ENCODE peak calls at places on chromosomes 11 and 22, in five cellular contexts. One of them, this sample, is unnamed.

GRCh38 chr11:67352546-67353316 is 615 bp downstream of the POLD4 start:
- DNase-seq in astrocyte of the spinal cord: no peak
- DNase-seq in cardiac muscle cell: no peak
- DNase-seq in lung: peak; percentile 58
- DNase-seq in tibial nerve: no peak
- DNase-seq in this sample: no peak

GRCh38 chr11:46055371-46055770 is 65.9 kb downstream of the PHF21A start:
- DNase-seq in cardiac muscle cell: peak; percentile 23
- DNase-seq in astrocyte of the spinal cord: peak; percentile 50
- DNase-seq in lung: no peak
- DNase-seq in tibial nerve: no peak
- DNase-seq in this sample: no peak

GRCh38 chr11:126474220-126474619 is 118.7 kb downstream of the ST3GAL4 start:
- DNase-seq in lung: no peak
- DNase-seq in astrocyte of the spinal cord: no peak
- DNase-seq in tibial nerve: no peak
- DNase-seq in cardiac muscle cell: no peak
- DNase-seq in this sample: no peak

GRCh38 chr22:32839776-32840571 is 38.5 kb downstream of the TIMP3 start:
- DNase-seq in lung: no peak
- DNase-seq in cardiac muscle cell: peak; percentile 73
- DNase-seq in tibial nerve: no peak
- DNase-seq in astrocyte of the spinal cord: peak; percentile 48
- DNase-seq in this sample: no peak

GRCh38 chr11:6319879-6320410 is 356 bp downstream of the CAVIN3 start:
- DNase-seq in cardiac muscle cell: peak; percentile 95
- DNase-seq in lung: peak; percentile 96
- DNase-seq in tibial nerve: peak; percentile 89
- DNase-seq in astrocyte of the spinal cord: peak; percentile 92
- DNase-seq in this sample: peak; percentile 88

GRCh38 chr11:65432686-65433582 is 10.3 kb downstream of the NEAT1 start:
- DNase-seq in cardiac muscle cell: peak; percentile 64
- DNase-seq in tibial nerve: no peak
- DNase-seq in lung: no peak
- DNase-seq in astrocyte of the spinal cord: peak; percentile 54
- DNase-seq in this sample: peak; percentile 17

GRCh38 chr11:114774599-114775365 is 96.5 kb downstream of the NXPE2 start:
- DNase-seq in cardiac muscle cell: peak; percentile 41
- DNase-seq in lung: peak; percentile 56
- DNase-seq in astrocyte of the spinal cord: peak; percentile 51
- DNase-seq in tibial nerve: no peak
- DNase-seq in this sample: peak; percentile 1

GRCh38 chr11:37105456-37105855 is 507.4 kb upstream of the RAG2 start:
- DNase-seq in lung: no peak
- DNase-seq in tibial nerve: no peak
- DNase-seq in cardiac muscle cell: peak; percentile 14
- DNase-seq in astrocyte of the spinal cord: peak; percentile 5
- DNase-seq in this sample: no peak

GRCh38 chr11:2673871-2674471 is 25.8 kb downstream of the KCNQ1OT1 start:
- DNase-seq in cardiac muscle cell: peak; percentile 15
- DNase-seq in lung: no peak
- DNase-seq in astrocyte of the spinal cord: no peak
- DNase-seq in tibial nerve: no peak
- DNase-seq in this sample: no peak

GRCh38 chr11:92879086-92879485 is 90.4 kb upstream of the MTNR1B start:
- DNase-seq in astrocyte of the spinal cord: no peak
- DNase-seq in lung: no peak
- DNase-seq in tibial nerve: no peak
- DNase-seq in cardiac muscle cell: no peak
- DNase-seq in this sample: no peak

GRCh38 chr11:17153759-17154158 is 54.0 kb downstream of the PIK3C2A start:
- DNase-seq in cardiac muscle cell: no peak
- DNase-seq in lung: no peak
- DNase-seq in tibial nerve: no peak
- DNase-seq in astrocyte of the spinal cord: no peak
- DNase-seq in this sample: no peak

GRCh38 chr11:10588904-10589303 is 20.4 kb upstream of the LYVE1 start:
- DNase-seq in cardiac muscle cell: no peak
- DNase-seq in tibial nerve: no peak
- DNase-seq in astrocyte of the spinal cord: no peak
- DNase-seq in lung: no peak
- DNase-seq in this sample: peak; percentile 87
- H3K4me3 ChIP-seq in cardiac muscle cell: no peak overlapping the region
- H3K4me3 ChIP-seq in tibial nerve: no peak overlapping the region
- H3K4me3 ChIP-seq in astrocyte of the spinal cord: no peak overlapping the region
- H3K4me3 ChIP-seq in lung: no peak overlapping the region
- H3K4me3 ChIP-seq in this sample: no peak overlapping the region

DNA sequence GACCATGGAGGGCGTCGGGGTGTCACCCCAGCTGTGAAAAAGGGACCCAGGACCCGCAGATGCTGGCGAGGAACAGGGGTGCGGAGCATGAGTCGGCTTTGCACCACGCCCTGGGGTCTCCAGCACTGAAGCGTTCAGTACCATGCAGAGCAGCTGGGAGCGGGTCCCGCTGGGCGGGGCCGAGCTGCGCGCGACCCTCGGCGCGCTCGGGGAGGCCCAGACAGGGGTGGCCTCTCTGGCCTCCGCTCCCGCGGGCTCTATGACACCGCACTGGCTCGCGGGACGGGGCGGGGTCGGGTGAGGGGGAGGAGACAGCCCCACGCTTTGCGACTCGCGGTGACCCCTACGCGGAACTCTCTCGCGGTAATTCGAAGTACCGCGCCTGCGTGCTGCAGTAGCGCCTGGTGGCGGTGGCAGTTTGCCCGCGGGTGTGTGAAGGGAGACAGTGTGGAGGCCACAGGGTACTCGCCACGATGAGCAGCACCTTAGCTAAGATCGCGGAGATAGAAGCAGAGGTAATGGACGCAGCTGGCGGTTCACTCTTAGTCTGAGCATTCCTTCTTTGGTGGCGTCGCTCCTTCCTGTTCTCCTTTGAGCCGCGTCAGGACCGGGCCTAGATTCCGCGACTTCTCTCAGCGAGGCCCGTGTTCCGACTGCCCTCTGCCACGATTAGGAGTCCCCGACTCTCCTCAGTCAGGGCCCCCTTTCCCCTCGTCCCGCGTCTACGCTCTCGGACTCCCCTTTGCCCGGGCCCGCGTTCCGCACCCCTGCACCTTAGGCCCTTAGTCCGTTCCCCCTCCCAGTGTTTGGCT is at the start of gene DRG1:
- DNase-seq in tibial nerve: peak; percentile 94
- DNase-seq in cardiac muscle cell: peak; percentile 97
- DNase-seq in lung: peak; percentile 96
- DNase-seq in astrocyte of the spinal cord: peak; percentile 95
- DNase-seq in this sample: peak; percentile 93
- TF ChIP-seq CTCF in tibial nerve: peak; percentile 5
- TF ChIP-seq CTCF in cardiac muscle cell: no peak
- TF ChIP-seq CTCF in lung: peak; percentile 8
- TF ChIP-seq CTCF in astrocyte of the spinal cord: no peak
- TF ChIP-seq CTCF in this sample: no peak

DNA sequence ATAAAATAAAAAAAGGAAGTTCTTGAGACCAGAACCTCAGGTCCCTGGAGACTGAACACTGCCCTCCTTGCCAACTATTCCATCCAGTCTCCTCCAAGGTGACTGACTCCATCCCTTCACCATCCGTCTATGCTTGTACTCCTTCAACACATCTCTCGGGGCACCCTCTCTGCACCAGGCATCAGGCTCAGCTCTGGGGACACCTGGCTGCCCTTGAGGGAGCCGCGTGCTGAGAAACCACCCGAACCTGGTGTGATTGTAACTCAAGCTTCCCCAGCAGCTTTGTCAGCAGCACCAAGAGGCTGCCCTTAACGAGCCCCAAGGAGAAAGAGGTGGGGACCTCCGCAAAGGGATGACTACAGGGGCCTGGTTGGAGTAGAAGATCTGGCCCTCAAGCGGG is 1.7 kb downstream of the PTPN5 start:
- DNase-seq in lung: no peak
- DNase-seq in cardiac muscle cell: no peak
- DNase-seq in tibial nerve: no peak
- DNase-seq in astrocyte of the spinal cord: no peak
- DNase-seq in this sample: no peak
- H3K4me3 ChIP-seq in lung: no peak overlapping the region
- H3K4me3 ChIP-seq in cardiac muscle cell: no peak overlapping the region
- H3K4me3 ChIP-seq in tibial nerve: no peak overlapping the region
- H3K4me3 ChIP-seq in astrocyte of the spinal cord: no peak overlapping the region
- H3K4me3 ChIP-seq in this sample: no peak overlapping the region

DNA sequence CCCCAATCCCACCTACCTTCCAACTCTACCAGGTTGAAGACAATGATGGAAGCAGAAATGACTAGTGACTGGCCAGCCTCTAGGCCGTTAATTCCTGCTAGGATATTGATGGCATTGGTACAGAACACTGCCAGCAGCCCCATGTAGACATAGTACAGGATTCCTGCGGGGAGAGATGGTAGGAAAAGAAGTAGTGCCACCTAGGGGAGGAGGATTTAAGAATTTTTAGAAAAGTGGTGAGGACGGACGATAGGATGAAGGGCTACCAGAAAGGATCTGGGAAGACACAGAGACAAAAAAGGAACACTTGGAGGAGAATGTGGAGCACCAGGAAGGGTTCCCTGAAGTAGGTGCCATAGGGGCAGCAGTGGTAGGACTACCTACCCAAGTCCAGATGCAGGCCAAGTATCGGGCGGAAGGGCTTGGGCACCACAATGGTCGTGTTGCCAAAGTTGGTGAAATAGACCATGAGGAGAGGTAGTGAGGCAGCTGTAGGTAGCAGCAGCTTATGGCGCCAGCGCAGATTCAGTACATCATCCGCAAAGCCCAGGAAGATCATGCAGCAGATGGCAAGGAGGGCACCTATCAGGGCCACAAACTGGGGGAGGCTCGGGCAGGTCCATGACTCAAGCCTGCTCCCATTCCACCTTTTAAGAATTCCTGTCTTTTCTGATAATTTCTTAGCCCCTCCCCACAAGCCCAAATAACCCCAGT is 1.2 kb downstream of the DPAGT1 start:
- DNase-seq in tibial nerve: no peak
- DNase-seq in cardiac muscle cell: peak; percentile 61
- DNase-seq in lung: no peak
- DNase-seq in astrocyte of the spinal cord: peak; percentile 47
- DNase-seq in this sample: peak; percentile 66
- TF ChIP-seq CTCF in tibial nerve: no peak
- TF ChIP-seq CTCF in cardiac muscle cell: peak; percentile 54
- TF ChIP-seq CTCF in lung: no peak
- TF ChIP-seq CTCF in astrocyte of the spinal cord: peak; percentile 44
- TF ChIP-seq CTCF in this sample: peak; percentile 55

GRCh38 chr11:95229199-95230053 is 1.6 kb downstream of the SESN3 start:
- DNase-seq in cardiac muscle cell: peak; percentile 33
- DNase-seq in astrocyte of the spinal cord: peak; percentile 55
- DNase-seq in tibial nerve: no peak
- DNase-seq in lung: no peak
- DNase-seq in this sample: peak; percentile 46
- H3K4me3 ChIP-seq in cardiac muscle cell: peak overlapping the region; percentile 95
- H3K4me3 ChIP-seq in astrocyte of the spinal cord: peak overlapping the region; percentile 77
- H3K4me3 ChIP-seq in tibial nerve: peak overlapping the region; percentile 67
- H3K4me3 ChIP-seq in lung: peak overlapping the region; percentile 78
- H3K4me3 ChIP-seq in this sample: peak overlapping the region; percentile 86

GRCh38 chr11:71255323-71255722 is 2.9 kb upstream of the SHANK2 start:
- DNase-seq in lung: peak; percentile 71
- DNase-seq in astrocyte of the spinal cord: no peak
- DNase-seq in cardiac muscle cell: no peak
- DNase-seq in tibial nerve: no peak
- DNase-seq in this sample: peak; percentile 41
- TF ChIP-seq CTCF in lung: no peak
- TF ChIP-seq CTCF in astrocyte of the spinal cord: no peak
- TF ChIP-seq CTCF in cardiac muscle cell: no peak
- TF ChIP-seq CTCF in tibial nerve: no peak
- TF ChIP-seq CTCF in this sample: no peak

GRCh38 chr11:73661035-73661628 is 14.8 kb downstream of the PLEKHB1 start:
- DNase-seq in cardiac muscle cell: peak; percentile 92
- DNase-seq in tibial nerve: peak; percentile 95
- DNase-seq in lung: peak; percentile 90
- DNase-seq in astrocyte of the spinal cord: peak; percentile 81
- DNase-seq in this sample: peak; percentile 79

GRCh38 chr11:73663604-73664495 is 17.5 kb downstream of the PLEKHB1 start:
- DNase-seq in astrocyte of the spinal cord: no peak
- DNase-seq in tibial nerve: no peak
- DNase-seq in cardiac muscle cell: no peak
- DNase-seq in lung: no peak
- DNase-seq in this sample: no peak

GRCh38 chr11:73659961-73660360 is 13.6 kb downstream of the PLEKHB1 start:
- DNase-seq in astrocyte of the spinal cord: no peak
- DNase-seq in lung: no peak
- DNase-seq in tibial nerve: no peak
- DNase-seq in cardiac muscle cell: no peak
- DNase-seq in this sample: peak; percentile 73

GRCh38 chr11:73662445-73663157 is 16.2 kb downstream of the PLEKHB1 start:
- DNase-seq in cardiac muscle cell: no peak
- DNase-seq in astrocyte of the spinal cord: peak; percentile 5
- DNase-seq in lung: no peak
- DNase-seq in tibial nerve: no peak
- DNase-seq in this sample: no peak

GRCh38 chr11:73660497-73661034 is 14.2 kb downstream of the PLEKHB1 start:
- DNase-seq in cardiac muscle cell: no peak
- DNase-seq in astrocyte of the spinal cord: no peak
- DNase-seq in tibial nerve: no peak
- DNase-seq in lung: no peak
- DNase-seq in this sample: no peak
- H3K4me3 ChIP-seq in cardiac muscle cell: no peak overlapping the region
- H3K4me3 ChIP-seq in astrocyte of the spinal cord: peak overlapping the region; percentile 22
- H3K4me3 ChIP-seq in tibial nerve: no peak overlapping the region
- H3K4me3 ChIP-seq in lung: no peak overlapping the region
- H3K4me3 ChIP-seq in this sample: peak overlapping the region; percentile 36

This sample was measured in epithelial cell of esophagus.